ENCODE peak calls at places on chromosomes 3 and 15, in seven cellular contexts. S is SK-N-SH, Y is HCT116, O is K562, R is H1, V is HepG2, M is GM12878. J is an unnamed sample.

GRCh38 chr3:12516873-12517272 is 28.4 kb downstream of the MKRN2OS start:
- DNase-seq in R (no peak), M (no peak), Y (no peak), S (no peak), V (no peak), O (no peak), J (no peak)

GRCh38 chr3:59709702-59710555 is 660.1 kb upstream of the CFAP20DC start:
- DNase-seq in V (no peak), S (no peak), M (no peak), O (no peak), Y (no peak), R (no peak), J (no peak)

GRCh38 chr3:151316267-151316991 is at the start of gene GPR87:
- DNase-seq in M (no peak), R (no peak), S (no peak), Y (peak), V (no peak), O (no peak), J (peak)

GRCh38 chr3:111695584-111696213 is 100.6 kb upstream of the ZBED2 start:
- DNase-seq in O (no peak), Y (no peak), M (no peak), R (no peak), V (peak), S (no peak), J (no peak)

GRCh38 chr15:34271493-34271892 is 46.7 kb downstream of the EMC4 start:
- DNase-seq in R (no peak), M (no peak), S (no peak), O (no peak), Y (no peak), V (peak), J (no peak)

GRCh38 chr3:140529096-140529495 is 148.8 kb upstream of the TRIM42 start:
- DNase-seq in V (no peak), Y (no peak), R (no peak), O (no peak), S (no peak), M (no peak), J (peak)

GRCh38 chr3:14473411-14473891 is 66.7 kb downstream of the GRIP2 start:
- DNase-seq in S (no peak), M (no peak), O (no peak), V (no peak), Y (no peak), R (no peak), J (no peak)

GRCh38 chr3:24336101-24336500 is 158.5 kb downstream of the THRB start:
- DNase-seq in S (no peak), Y (no peak), R (no peak), V (no peak), O (no peak), M (no peak), J (no peak)

GRCh38 chr3:17717411-17717810 is 25.0 kb downstream of the TBC1D5 start:
- DNase-seq in O (no peak), Y (no peak), S (no peak), M (no peak), R (no peak), V (no peak), J (no peak)

GRCh38 chr3:51139616-51140015 is 245.5 kb upstream of the MANF start:
- DNase-seq in R (no peak), Y (no peak), O (no peak), M (no peak), V (no peak), S (no peak), J (no peak)

GRCh38 chr15:88906130-88906529 is 7.0 kb downstream of the MFGE8 start:
- DNase-seq in R (no peak), M (no peak), O (no peak), V (no peak), Y (no peak), S (no peak), J (no peak)

GRCh38 chr3:125039041-125039896 is 16.5 kb downstream of the HEG1 start:
- DNase-seq in M (no peak), S (no peak), V (no peak), Y (no peak), O (no peak), R (no peak), J (no peak)

GRCh38 chr15:69801132-69801531 is 296.6 kb downstream of the TLE3 start:
- DNase-seq in Y (no peak), R (no peak), V (no peak), M (no peak), O (no peak), S (no peak), J (no peak)

GRCh38 chr3:13654330-13655073 is 105.6 kb downstream of the FBLN2 start:
- DNase-seq in V (no peak), O (peak), M (no peak), S (peak), Y (no peak), R (no peak), J (no peak)

GRCh38 chr3:52367891-52368880 is 52.1 kb downstream of the DNAH1 start:
- DNase-seq in M (no peak), V (no peak), O (no peak), R (no peak), Y (no peak), S (no peak), J (no peak)

GRCh38 chr3:58824285-58824684 is 157.7 kb upstream of the FAM3D start:
- DNase-seq in S (peak), O (peak), Y (peak), M (no peak), V (peak), R (peak), J (peak)

GRCh38 chr3:127074900-127075360 is 92.0 kb downstream of the PLXNA1 start:
- DNase-seq in V (no peak), R (no peak), M (peak), Y (no peak), S (peak), O (no peak), J (peak)

GRCh38 chr3:105538483-105538882 is 171.8 kb downstream of the ALCAM start:
- DNase-seq in M (no peak), R (no peak), Y (no peak), V (no peak), O (no peak), S (no peak), J (no peak)

GRCh38 chr3:59772416-59773408 is 722.9 kb upstream of the CFAP20DC start:
- DNase-seq in S (no peak), V (no peak), M (no peak), Y (no peak), R (no peak), O (no peak), J (no peak)

GRCh38 chr15:36334059-36334458 is 245.4 kb upstream of the CDIN1 start:
- DNase-seq in S (no peak), V (no peak), Y (no peak), M (no peak), R (no peak), O (no peak), J (no peak)

GRCh38 chr15:29924750-29925149 is 102.5 kb upstream of the TJP1 start:
- DNase-seq in Y (no peak), V (peak), M (no peak), R (peak), O (no peak), S (no peak), J (no peak)

GRCh38 chr3:189458536-189458935 is 172.7 kb upstream of the TP63 start:
- DNase-seq in Y (no peak), S (peak), M (no peak), V (no peak), O (no peak), R (no peak), J (peak)

GRCh38 chr3:71722693-71723092 is 2.5 kb downstream of the EIF4E3 start:
- DNase-seq in O (no peak), R (no peak), S (no peak), M (no peak), V (no peak), Y (no peak), J (no peak)

GRCh38 chr3:53167418-53168174 is 6.6 kb downstream of the PRKCD start:
- DNase-seq in M (no peak), R (no peak), S (peak), O (no peak), V (no peak), Y (no peak), J (no peak)

GRCh38 chr3:72694398-72694797 is 153.8 kb downstream of the SHQ1 start:
- DNase-seq in R (no peak), S (no peak), V (no peak), M (no peak), Y (no peak), O (no peak), J (no peak)

GRCh38 chr15:60722328-60723112 is 243.6 kb upstream of the ICE2 start:
- DNase-seq in Y (no peak), M (no peak), R (no peak), O (no peak), V (no peak), S (no peak), J (no peak)

GRCh38 chr3:52317601-52318000 is 1.5 kb downstream of the DNAH1 start:
- DNase-seq in O (peak), V (no peak), M (no peak), Y (no peak), R (peak), S (peak), J (no peak)

GRCh38 chr3:30368978-30369377 is 237.4 kb upstream of the TGFBR2 start:
- DNase-seq in M (no peak), V (no peak), Y (no peak), R (no peak), O (no peak), S (no peak), J (no peak)

GRCh38 chr3:155084567-155084966 is 4.4 kb downstream of the MME start:
- DNase-seq in R (no peak), M (no peak), O (no peak), V (no peak), Y (no peak), S (no peak), J (no peak)

GRCh38 chr15:66772967-66773873 is 71.2 kb downstream of the SMAD6 start:
- DNase-seq in V (peak), R (no peak), S (peak), M (no peak), O (no peak), Y (no peak), J (no peak)

GRCh38 chr3:153026026-153026425 is 136.0 kb upstream of the RAP2B start:
- DNase-seq in R (no peak), S (peak), V (peak), M (no peak), Y (peak), O (no peak), J (peak)

GRCh38 chr3:159828542-159828943 is 160.1 kb upstream of the IL12A start:
- DNase-seq in S (peak), M (no peak), Y (peak), R (no peak), V (peak), O (peak), J (peak)

GRCh38 chr15:22895465-22896190 is 57.2 kb downstream of the NIPA2 start:
- DNase-seq in V (no peak), Y (peak), O (peak), R (no peak), M (peak), S (no peak), J (peak)

GRCh38 chr3:189419022-189419421 is 212.2 kb upstream of the TP63 start:
- DNase-seq in M (no peak), Y (no peak), S (no peak), O (no peak), R (no peak), V (no peak), J (no peak)

GRCh38 chr3:11272913-11273574 is 847 bp downstream of the ATG7 start:
- DNase-seq in R (no peak), M (no peak), O (no peak), S (no peak), Y (no peak), V (no peak), J (no peak)

GRCh38 chr15:71096676-71097075 is 18.6 kb upstream of the THSD4 start:
- DNase-seq in V (no peak), R (no peak), M (no peak), O (no peak), Y (no peak), S (no peak), J (no peak)

GRCh38 chr15:38555686-38556334 is 8.8 kb downstream of the RASGRP1 start:
- DNase-seq in V (no peak), S (no peak), R (no peak), O (no peak), Y (no peak), M (no peak), J (no peak)
- TF ChIP-seq JUND in V (no peak), S (no peak), R (no peak), O (no peak), Y (no peak), M (no peak), J (no peak)

GRCh38 chr3:171334465-171334811 is 125.8 kb downstream of the TNIK start:
- DNase-seq in R (no peak), Y (no peak), O (no peak), M (no peak), V (no peak), S (no peak), J (no peak)
- TF ChIP-seq JUND in R (no peak), Y (no peak), O (no peak), M (no peak), V (no peak), S (no peak), J (no peak)

DNA sequence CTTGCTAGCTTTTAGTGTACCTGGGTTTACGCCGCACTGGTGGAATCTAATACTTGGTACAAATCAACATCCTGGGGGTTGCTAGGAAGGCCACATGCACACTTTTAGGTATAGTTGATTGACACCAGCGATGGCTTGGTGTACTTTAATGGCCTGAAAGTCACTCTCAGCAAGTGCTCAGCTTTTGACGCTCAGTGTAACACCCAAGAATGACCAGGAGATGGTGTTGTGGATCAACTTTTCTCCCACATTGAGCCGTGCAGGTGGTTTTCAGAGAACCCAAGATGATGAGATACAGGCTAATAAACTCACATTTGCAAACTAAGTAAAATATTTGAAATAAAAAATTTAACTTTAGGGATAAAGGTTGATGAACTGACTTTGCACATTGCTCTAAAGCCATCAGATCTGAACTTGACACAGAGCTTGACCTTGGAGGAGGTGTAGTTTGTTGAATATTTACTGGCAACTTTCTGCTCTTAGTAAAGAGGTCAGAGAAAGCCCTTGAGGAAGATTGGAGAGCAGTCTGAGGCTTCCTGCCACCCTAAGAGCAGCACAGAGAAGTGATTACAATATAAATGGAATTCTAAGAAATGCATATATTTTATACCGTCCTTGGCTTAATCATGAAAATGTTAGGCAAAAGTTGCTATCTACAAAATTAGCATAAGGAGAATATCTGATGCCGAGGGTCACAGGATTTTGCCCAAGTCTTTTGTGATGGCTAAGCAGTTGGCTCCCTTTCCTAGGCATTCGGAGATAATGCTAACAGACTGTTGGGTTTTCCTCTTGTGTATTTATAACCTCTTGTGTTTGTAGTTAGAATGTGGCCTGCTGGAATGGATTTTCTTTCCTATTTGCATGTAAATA is 143.4 kb upstream of the RASGRP1 start:
- DNase-seq in O (peak), V (peak), S (peak), R (no peak), M (no peak), Y (peak), J (peak)
- TF ChIP-seq JUND in O (no peak), V (no peak), S (no peak), R (no peak), M (no peak), Y (no peak), J (no peak)

DNA sequence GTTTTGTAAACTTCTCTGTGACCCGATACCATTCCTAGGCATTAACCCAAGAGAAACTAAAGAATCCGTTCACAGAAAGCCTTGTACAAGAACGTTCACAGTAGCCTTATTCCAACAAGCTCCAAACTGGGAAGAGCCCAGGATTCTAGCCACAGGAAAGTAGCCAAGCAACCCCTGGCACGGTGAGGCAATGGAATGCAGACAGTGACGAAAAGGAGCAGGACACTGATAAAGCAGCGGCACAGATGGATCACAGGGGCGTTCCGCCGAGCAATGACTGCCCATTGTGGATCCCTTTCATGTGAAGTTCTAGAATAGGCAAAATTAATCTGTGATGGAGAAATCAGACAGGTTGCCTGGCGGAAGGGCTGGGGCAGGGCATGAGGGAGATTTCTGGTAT is 198.7 kb upstream of the CHRNA7 start:
- DNase-seq in S (no peak), O (no peak), R (no peak), M (no peak), V (no peak), Y (no peak), J (no peak)
- TF ChIP-seq JUND in S (no peak), O (no peak), R (no peak), M (no peak), V (no peak), Y (no peak), J (no peak)

GRCh38 chr15:77018796-77019475 is 24.0 kb downstream of the PSTPIP1 start:
- DNase-seq in R (no peak), S (no peak), V (no peak), O (no peak), Y (no peak), M (no peak), J (no peak)
- TF ChIP-seq JUND in R (no peak), S (no peak), V (no peak), O (no peak), Y (no peak), M (no peak), J (no peak)

DNA sequence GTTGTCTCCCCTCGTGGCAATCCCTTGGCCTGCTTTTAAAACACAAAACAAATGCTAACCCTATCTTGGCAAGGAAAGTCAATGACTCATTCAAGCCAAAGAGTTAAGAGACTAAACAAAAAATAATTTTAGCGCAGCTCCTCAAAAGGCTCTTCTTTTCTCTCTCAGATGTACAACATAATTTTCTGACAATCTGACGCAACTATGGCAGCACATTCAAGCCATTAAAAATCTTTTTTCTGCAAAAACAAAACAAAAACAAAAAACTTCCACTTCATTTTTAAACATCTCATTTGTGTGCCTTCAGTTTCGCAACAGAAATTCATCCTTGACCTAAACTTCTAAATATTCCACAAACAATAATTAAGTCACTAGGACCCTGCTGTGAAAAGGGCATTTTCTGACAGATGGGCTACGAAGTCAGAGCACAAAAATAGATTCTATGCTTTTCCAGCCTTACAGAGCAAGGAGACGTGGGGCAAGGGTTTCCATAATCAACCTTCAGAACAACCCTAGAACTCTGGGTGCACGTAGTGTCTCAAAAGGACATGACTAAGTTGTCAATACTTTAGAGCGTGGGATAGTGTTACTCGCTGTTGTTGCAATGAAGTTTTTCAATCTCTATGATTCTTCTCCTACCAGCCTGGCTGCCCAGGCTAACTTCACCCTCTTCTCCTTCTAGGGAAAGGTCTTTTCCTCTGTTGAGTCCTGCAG is 84.3 kb downstream of the MB21D2 start:
- DNase-seq in M (no peak), Y (no peak), O (no peak), S (no peak), R (no peak), V (no peak), J (no peak)
- TF ChIP-seq JUND in M (no peak), Y (no peak), O (no peak), S (peak), R (no peak), V (no peak), J (no peak)

GRCh38 chr3:112926000-112926399 is 48.9 kb downstream of the CD200R1 start:
- DNase-seq in R (no peak), V (no peak), Y (no peak), S (no peak), O (no peak), M (no peak), J (no peak)

GRCh38 chr3:112930771-112931170 is 44.1 kb downstream of the CD200R1 start:
- DNase-seq in M (no peak), R (no peak), V (no peak), S (no peak), O (no peak), Y (no peak), J (no peak)

GRCh38 chr3:112931737-112932521 is 43.0 kb downstream of the CD200R1 start:
- DNase-seq in O (no peak), V (no peak), M (no peak), R (no peak), Y (no peak), S (no peak), J (no peak)
- TF ChIP-seq JUND in O (no peak), V (no peak), M (no peak), R (no peak), Y (no peak), S (no peak), J (no peak)

GRCh38 chr3:139447486-139447885 is 28.8 kb downstream of the RBP2 start:
- DNase-seq in S (no peak), M (no peak), O (no peak), V (no peak), Y (no peak), R (no peak), J (no peak)

GRCh38 chr3:139450155-139450554 is 26.2 kb downstream of the RBP2 start:
- DNase-seq in Y (no peak), R (no peak), S (no peak), O (no peak), V (peak), M (no peak), J (no peak)

GRCh38 chr3:139444446-139444845 is 31.9 kb downstream of the RBP2 start:
- DNase-seq in O (no peak), Y (no peak), S (no peak), V (no peak), R (no peak), M (no peak), J (no peak)

GRCh38 chr3:139448104-139448503 is 28.2 kb downstream of the RBP2 start:
- DNase-seq in O (no peak), M (no peak), V (no peak), S (no peak), Y (no peak), R (no peak), J (no peak)
- TF ChIP-seq JUND in O (no peak), M (no peak), V (no peak), S (no peak), Y (no peak), R (no peak), J (no peak)